ENCODE peak calls at places on chromosomes 1 and 21, in six cellular contexts. N, J, D, V, I and H are unnamed samples.

GRCh38 chr1:53807916-53808315 is 30.2 kb downstream of the NDC1 start:
- DNase-seq in N (no peak), J (no peak), D (no peak), V (no peak), I (no peak), H (no peak)

GRCh38 chr1:6692956-6693355 is 8.7 kb downstream of the DNAJC11 start:
- DNase-seq in V (no peak), I (no peak), N (no peak), D (no peak), J (no peak), H (no peak)

GRCh38 chr1:85296980-85297379 is 20.5 kb upstream of the BCL10 start:
- DNase-seq in D (no peak), N (no peak), J (no peak), I (no peak), V (peak; percentile 61), H (no peak)

GRCh38 chr1:9313576-9313975 is 20.9 kb downstream of the SPSB1 start:
- DNase-seq in D (no peak), I (no peak), N (no peak), V (no peak), J (no peak), H (no peak)

GRCh38 chr1:67522001-67522441 is 91.8 kb upstream of the SERBP1 start:
- DNase-seq in D (no peak), I (no peak), J (no peak), V (no peak), N (no peak), H (no peak)

GRCh38 chr1:202076050-202076511 is 46.6 kb upstream of the GPR37L1 start:
- DNase-seq in N (no peak), V (no peak), I (no peak), D (no peak), J (peak; percentile 18), H (no peak)

GRCh38 chr1:6922096-6922931 is 137.1 kb downstream of the CAMTA1 start:
- DNase-seq in J (peak; percentile 18), D (no peak), I (no peak), V (no peak), N (no peak), H (no peak)

GRCh38 chr1:163565171-163565570 is 243.4 kb downstream of the NUF2 start:
- DNase-seq in V (no peak), I (no peak), N (no peak), D (no peak), J (no peak), H (no peak)

GRCh38 chr1:167095368-167095767 is 1.5 kb downstream of the STYXL2 start:
- DNase-seq in J (peak; percentile 73), N (no peak), V (no peak), D (no peak), I (peak; percentile 15), H (no peak)

GRCh38 chr1:207397525-207397926 is 56.6 kb upstream of the CR2 start:
- DNase-seq in I (no peak), J (peak; percentile 14), V (peak; percentile 37), D (no peak), N (no peak), H (no peak)

GRCh38 chr1:179955731-179956130 is 1.1 kb downstream of the CEP350 start:
- DNase-seq in N (no peak), D (no peak), V (no peak), J (no peak), I (no peak), H (no peak)

GRCh38 chr1:222618880-222619321 is 1.0 kb downstream of the MIA3 start:
- DNase-seq in V (peak; percentile 29), D (peak; percentile 14), N (peak; percentile 36), J (no peak), I (no peak), H (peak; percentile 20)

GRCh38 chr21:32096411-32096810 is 182.4 kb downstream of the MIS18A start:
- DNase-seq in J (no peak), I (no peak), V (no peak), D (no peak), N (no peak), H (no peak)

GRCh38 chr1:232486454-232487202 is 143.3 kb downstream of the SIPA1L2 start:
- DNase-seq in N (no peak), I (no peak), J (no peak), D (no peak), V (peak; percentile 4), H (no peak)

GRCh38 chr1:238258510-238258909 is 367.8 kb upstream of the ZP4 start:
- DNase-seq in V (no peak), D (no peak), J (no peak), I (no peak), N (no peak), H (no peak)

GRCh38 chr1:170670751-170671628 is 7.1 kb downstream of the PRRX1 start:
- DNase-seq in D (no peak), I (peak; percentile 61), N (peak; percentile 34), J (peak; percentile 56), V (no peak), H (peak; percentile 34)

GRCh38 chr1:37474051-37474696 is at the start of gene ZC3H12A:
- DNase-seq in J (peak; percentile 71), V (peak; percentile 80), N (peak; percentile 93), I (peak; percentile 65), D (peak; percentile 92), H (peak; percentile 93)

GRCh38 chr1:156926175-156926574 is 5.7 kb downstream of the LRRC71 start:
- DNase-seq in N (peak; percentile 77), D (peak; percentile 24), I (no peak), V (no peak), J (peak; percentile 70), H (peak; percentile 34)

GRCh38 chr1:72845342-72845741 is 563.0 kb upstream of the NEGR1 start:
- DNase-seq in V (peak; percentile 3), N (no peak), J (peak; percentile 1), I (no peak), D (no peak), H (no peak)

GRCh38 chr1:246069581-246069980 is 437.5 kb downstream of the SMYD3 start:
- DNase-seq in J (no peak), I (no peak), D (no peak), V (no peak), N (no peak), H (no peak)

GRCh38 chr21:28885853-28886177 is 106.9 kb downstream of the LTN1 start:
- DNase-seq in V (no peak), J (no peak), N (no peak), D (no peak), I (no peak), H (no peak)

GRCh38 chr1:226406401-226406881 is 1.5 kb downstream of the PARP1 start:
- DNase-seq in D (no peak), N (no peak), V (peak; percentile 15), J (no peak), I (no peak), H (no peak)

GRCh38 chr1:3488432-3488831 is 34.0 kb downstream of the ARHGEF16 start:
- DNase-seq in D (no peak), J (no peak), N (no peak), V (no peak), I (no peak), H (no peak)

GRCh38 chr1:172107261-172107820 is 266.0 kb downstream of the DNM3 start:
- DNase-seq in I (no peak), V (no peak), J (no peak), D (no peak), N (no peak), H (no peak)

GRCh38 chr21:33684923-33685560 is 42.7 kb downstream of the ITSN1 start:
- DNase-seq in I (no peak), N (no peak), J (peak; percentile 27), D (no peak), V (no peak), H (no peak)

GRCh38 chr1:234532511-234532922 is 53.5 kb upstream of the TARBP1 start:
- DNase-seq in J (no peak), N (peak; percentile 60), I (no peak), D (no peak), V (no peak), H (no peak)

GRCh38 chr1:165025805-165026204 is 330.7 kb downstream of the LMX1A start:
- DNase-seq in I (no peak), J (no peak), D (no peak), N (no peak), V (no peak), H (no peak)

GRCh38 chr21:15741510-15741909 is 11.7 kb downstream of the USP25 start:
- DNase-seq in D (no peak), J (no peak), V (no peak), N (no peak), I (no peak), H (no peak)

GRCh38 chr1:40353081-40353480 is 20.4 kb upstream of the SMAP2 start:
- DNase-seq in N (no peak), V (no peak), I (no peak), J (no peak), D (no peak), H (no peak)

GRCh38 chr1:85078903-85079302 is 30.6 kb upstream of the MCOLN3 start:
- DNase-seq in N (no peak), D (no peak), I (no peak), V (no peak), J (peak; percentile 11), H (no peak)

GRCh38 chr1:197633447-197634039 is 141.7 kb downstream of the DENND1B start:
- DNase-seq in J (no peak), D (no peak), N (no peak), I (no peak), V (no peak), H (no peak)

GRCh38 chr1:178541829-178542553 is 29.1 kb downstream of the TEX35 start:
- DNase-seq in N (peak; percentile 66), I (no peak), V (peak; percentile 32), D (peak; percentile 45), J (no peak), H (peak; percentile 57)

GRCh38 chr21:46060596-46061061 is 37.3 kb upstream of the COL6A2 start:
- DNase-seq in D (peak; percentile 41), V (peak; percentile 90), J (peak; percentile 99), N (peak; percentile 73), I (peak; percentile 93), H (no peak)

GRCh38 chr1:151829352-151830046 is 2.1 kb downstream of the RORC start:
- DNase-seq in V (no peak), J (no peak), N (no peak), D (no peak), I (no peak), H (peak; percentile 39)

GRCh38 chr1:58251415-58252073 is 295.0 kb downstream of the OMA1 start:
- DNase-seq in V (no peak), N (no peak), I (no peak), D (no peak), J (no peak), H (no peak)